ENCODE peak calls at places on chromosomes 7 and 10, in four cellular contexts. A is progenitor cell of endocrine pancreas, W is astrocyte of the cerebellum, T is suprapubic skin. P is an unnamed sample.
A peak's percentile ranks its signal among the peaks of the same experiment; 100 is the strongest.

GRCh38 chr7:131188367-131189339 is 139.0 kb upstream of the MKLN1 start:
- DNase-seq in A (no peak), T (peak; percentile 77), W (peak; percentile 92), P (no peak)

GRCh38 chr10:45308707-45309106 is 6.7 kb downstream of the OR13A1 start:
- DNase-seq in A (no peak), W (no peak), T (no peak), P (no peak)

GRCh38 chr7:105141068-105141467 is 127.1 kb downstream of the KMT2E start:
- DNase-seq in A (no peak), W (peak; percentile 27), T (no peak), P (no peak)

GRCh38 chr10:63523015-63523414 is 1.8 kb downstream of the REEP3 start:
- DNase-seq in W (no peak), A (no peak), T (no peak), P (no peak)

GRCh38 chr7:117381357-117381756 is 45.9 kb downstream of the ASZ1 start:
- DNase-seq in A (no peak), T (no peak), W (no peak), P (no peak)

GRCh38 chr7:73766556-73767229 is 3.4 kb downstream of the CLDN3 start:
- DNase-seq in W (no peak), T (no peak), A (no peak), P (no peak)

GRCh38 chr7:44213872-44214595 is 13.3 kb downstream of the YKT6 start:
- DNase-seq in T (peak; percentile 38), W (peak; percentile 37), A (no peak), P (no peak)

GRCh38 chr7:27225005-27225934 is 17.3 kb upstream of the EVX1 start:
- DNase-seq in W (no peak), T (no peak), A (no peak), P (no peak)

GRCh38 chr7:28346972-28347371 is 65.3 kb upstream of the CREB5 start:
- DNase-seq in A (no peak), W (no peak), T (no peak), P (no peak)

GRCh38 chr10:46064269-46064817 is 18.3 kb upstream of the MSMB start:
- DNase-seq in T (no peak), W (no peak), A (no peak), P (no peak)

GRCh38 chr7:31921047-31921446 is 149.2 kb downstream of the PDE1C start:
- DNase-seq in T (no peak), W (no peak), A (no peak), P (no peak)

GRCh38 chr10:88680958-88681357 is 16.7 kb downstream of the LIPF start:
- DNase-seq in T (no peak), A (no peak), W (no peak), P (no peak)

GRCh38 chr10:15703167-15703880 is 16.4 kb downstream of the ITGA8 start:
- DNase-seq in A (no peak), W (no peak), T (no peak), P (no peak)

GRCh38 chr7:43639858-43640491 is 57.1 kb downstream of the STK17A start:
- DNase-seq in W (peak; percentile 92), T (no peak), A (no peak), P (no peak)

GRCh38 chr7:26192485-26193087 is 8.0 kb downstream of the HNRNPA2B1 start:
- DNase-seq in A (no peak), W (no peak), T (no peak), P (no peak)

GRCh38 chr10:29386347-29386999 is 97.6 kb downstream of the LYZL1 start:
- DNase-seq in A (no peak), W (no peak), T (no peak), P (no peak)

GRCh38 chr7:151082151-151083070 is 882 bp downstream of the TMUB1 start:
- DNase-seq in A (no peak), T (peak; percentile 74), W (no peak), P (peak; percentile 83)

GRCh38 chr10:86952106-86952505 is 5.3 kb downstream of the MMRN2 start:
- DNase-seq in A (no peak), T (no peak), W (no peak), P (peak; percentile 24)

GRCh38 chr7:118250860-118251494 is 26.5 kb downstream of the ANKRD7 start:
- DNase-seq in A (no peak), T (no peak), W (no peak), P (no peak)

GRCh38 chr10:104273899-104274575 is 5.1 kb downstream of the GSTO2 start:
- DNase-seq in W (no peak), T (no peak), A (no peak), P (no peak)

GRCh38 chr10:103679096-103679790 is 176.1 kb downstream of the SH3PXD2A start:
- DNase-seq in A (no peak), T (no peak), W (no peak), P (no peak)

GRCh38 chr10:120825878-120826383 is 25.2 kb upstream of the WDR11 start:
- DNase-seq in T (no peak), W (no peak), A (no peak), P (no peak)

GRCh38 chr7:105589221-105590077 is 8.2 kb upstream of the EFCAB10 start:
- DNase-seq in W (peak; percentile 63), A (no peak), T (no peak), P (no peak)

GRCh38 chr7:120725376-120726039 is 132.4 kb downstream of the TSPAN12 start:
- DNase-seq in W (peak; percentile 19), T (no peak), A (no peak), P (no peak)

GRCh38 chr7:5695037-5695708 is 86.3 kb downstream of the RNF216 start:
- DNase-seq in T (no peak), W (peak; percentile 82), A (no peak), P (peak; percentile 88)

GRCh38 chr7:86904949-86905834 is 154.3 kb downstream of the ELAPOR2 start:
- DNase-seq in T (no peak), W (no peak), A (no peak), P (no peak)

GRCh38 chr10:22346087-22346661 is 878 bp downstream of the SPAG6 start:
- DNase-seq in T (no peak), W (no peak), A (no peak), P (no peak)

GRCh38 chr10:72784551-72785421 is 92.8 kb downstream of the MCU start:
- DNase-seq in A (no peak), T (no peak), W (peak; percentile 67), P (no peak)

GRCh38 chr10:96673318-96674099 is 46.8 kb downstream of the PIK3AP1 start:
- DNase-seq in W (peak; percentile 46), A (no peak), T (no peak), P (peak; percentile 89)

GRCh38 chr7:156203923-156204322 is 391.7 kb upstream of the SHH start:
- DNase-seq in W (no peak), T (no peak), A (no peak), P (no peak)

GRCh38 chr7:5625938-5626337 is 155.5 kb downstream of the RNF216 start:
- DNase-seq in T (no peak), A (no peak), W (peak; percentile 49), P (no peak)

GRCh38 chr7:39633563-39634550 is 10.5 kb downstream of the RALA start:
- DNase-seq in W (no peak), T (no peak), A (no peak), P (no peak)

GRCh38 chr7:101362334-101363195 is at the start of gene COL26A1:
- DNase-seq in W (no peak), T (no peak), A (peak; percentile 62), P (peak; percentile 77)

GRCh38 chr7:141974831-141975230 is 1.3 kb upstream of the TAS2R38 start:
- DNase-seq in T (no peak), A (no peak), W (no peak), P (no peak)

GRCh38 chr7:17184805-17185689 is 113.4 kb upstream of the AHR start:
- DNase-seq in T (no peak), A (no peak), W (no peak), P (no peak)

GRCh38 chr7:80478683-80479082 is 33.2 kb downstream of the GNAT3 start:
- DNase-seq in W (no peak), T (no peak), A (no peak), P (no peak)

DNA sequence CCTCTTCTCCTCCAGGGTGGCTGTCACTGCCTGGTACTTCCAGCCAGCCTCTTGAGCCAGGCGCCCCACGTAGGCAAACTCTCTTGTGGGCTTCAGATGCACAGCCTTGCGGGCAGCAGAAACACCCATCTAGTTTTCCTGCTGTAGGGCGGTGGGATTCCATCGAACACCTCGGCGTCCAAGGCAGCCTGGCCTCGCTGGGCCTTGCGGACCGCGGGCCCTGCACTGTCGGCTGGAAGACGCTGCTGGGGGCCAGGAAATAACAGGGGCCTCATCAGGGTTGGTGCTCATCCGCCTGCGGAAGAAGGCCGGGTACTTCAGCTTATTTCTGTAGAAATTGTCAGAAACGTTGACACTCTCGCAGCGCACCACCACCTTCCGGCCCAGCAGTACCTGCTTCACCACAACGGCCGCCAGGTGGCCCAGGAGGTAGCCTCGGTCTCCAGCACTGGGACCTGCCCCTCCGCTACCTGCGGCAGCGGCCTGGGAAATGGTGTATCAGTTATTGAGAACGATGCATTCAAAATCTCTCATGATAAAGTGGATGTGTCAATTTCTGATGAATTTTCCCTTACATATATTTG is 61.1 kb downstream of the WDFY4 start:
- DNase-seq in T (no peak), W (no peak), A (peak; percentile 22), P (no peak)
- TF ChIP-seq CTCF in T (no peak), W (no peak), A (peak; percentile 69), P (no peak)

GRCh38 chr7:4184653-4185052 is 497.4 kb upstream of the FOXK1 start:
- DNase-seq in T (no peak), A (no peak), W (no peak), P (no peak)

GRCh38 chr7:4188646-4189045 is 493.4 kb upstream of the FOXK1 start:
- DNase-seq in A (no peak), T (no peak), W (no peak), P (no peak)

GRCh38 chr7:4185136-4185535 is 497.0 kb upstream of the FOXK1 start:
- DNase-seq in A (no peak), T (no peak), W (no peak), P (no peak)

GRCh38 chr7:4186513-4186780 is 495.6 kb upstream of the FOXK1 start:
- DNase-seq in A (no peak), W (no peak), T (no peak), P (no peak)

GRCh38 chr7:4185736-4186512 is 496.2 kb upstream of the FOXK1 start:
- DNase-seq in A (no peak), T (no peak), W (no peak), P (no peak)
- TF ChIP-seq CTCF in A (no peak), T (no peak), W (no peak), P (no peak)

DNA sequence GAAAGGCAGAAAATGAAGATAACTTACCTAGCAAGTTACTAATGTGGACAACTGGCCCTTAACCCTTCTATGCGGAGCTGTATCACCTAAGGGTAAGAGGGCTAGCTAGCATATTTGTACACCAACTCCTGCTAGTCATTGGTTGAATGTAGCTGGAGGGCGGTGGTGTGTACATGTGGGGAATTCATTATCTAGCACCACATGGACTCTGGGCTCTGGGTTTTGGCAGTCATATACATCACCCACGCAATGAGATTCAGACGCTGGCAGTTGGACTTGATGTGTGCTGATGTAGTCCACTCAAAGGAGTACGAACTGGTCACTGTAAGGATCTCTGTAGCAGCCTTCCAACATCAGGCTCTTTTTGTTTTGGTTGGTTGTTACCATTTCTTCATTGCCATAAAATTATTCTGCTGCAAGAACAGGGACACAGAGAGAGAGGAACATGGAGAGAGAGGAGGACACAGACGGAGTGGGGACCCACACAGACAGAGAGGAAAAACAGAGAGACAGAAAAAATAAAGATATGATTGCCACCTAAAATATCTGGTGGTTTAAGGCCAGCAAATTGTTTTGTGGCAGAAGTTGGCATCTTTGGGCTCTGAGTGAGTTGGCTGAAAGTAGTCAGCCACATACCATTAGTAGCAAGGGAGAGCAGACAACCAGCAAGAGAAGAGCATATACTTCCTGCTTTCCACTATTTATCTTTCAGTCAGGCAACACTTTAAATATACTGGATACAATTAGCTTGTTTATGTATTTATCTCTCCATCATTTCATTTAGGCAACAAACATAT is 76.7 kb upstream of the MTPN start:
- DNase-seq in T (no peak), A (no peak), W (no peak), P (no peak)
- TF ChIP-seq CTCF in T (no peak), A (no peak), W (no peak), P (no peak)

GRCh38 chr7:33904680-33905388 is 505 bp upstream of the BMPER start:
- DNase-seq in T (no peak), A (peak; percentile 45), W (no peak), P (peak; percentile 79)
- TF ChIP-seq CTCF in T (no peak), A (peak; percentile 34), W (peak; percentile 19), P (no peak)